ENCODE peak calls at places on chromosomes 5 and 9, in four cellular contexts. J is amniotic stem cell, F is NCI-H345, Q is right atrium auricular region. L is an unnamed sample.

GRCh38 chr9:92592946-92593860 is 57.4 kb upstream of the ECM2 start:
- DNase-seq in J (no peak), F (no peak), Q (no peak), L (no peak)

GRCh38 chr9:124834586-124834985 is 18.7 kb upstream of the WDR38 start:
- DNase-seq in J (no peak), F (peak), Q (no peak), L (peak)

GRCh38 chr5:59034498-59035186 is 451.8 kb downstream of the RAB3C start:
- DNase-seq in J (peak), F (peak), Q (no peak), L (peak)

GRCh38 chr5:96780626-96781025 is 27.1 kb downstream of the ERAP1 start:
- DNase-seq in J (no peak), F (no peak), Q (no peak), L (no peak)

GRCh38 chr5:66989286-66989685 is 207.3 kb downstream of the CD180 start:
- DNase-seq in J (no peak), F (no peak), Q (no peak), L (no peak)

GRCh38 chr5:179326176-179326997 is 18.9 kb downstream of the ADAMTS2 start:
- DNase-seq in J (no peak), F (no peak), Q (peak), L (no peak)

GRCh38 chr9:18320046-18320445 is 153.9 kb upstream of the ADAMTSL1 start:
- DNase-seq in J (no peak), F (no peak), Q (no peak), L (peak)

GRCh38 chr9:109167716-109168115 is 667 bp upstream of the FRRS1L start:
- DNase-seq in J (no peak), F (peak), Q (no peak), L (no peak)